ENCODE peak calls at places on chromosome 21, in five cellular contexts. D, P, W, X and C are unnamed samples.

GRCh38 chr21:44279621-44280260 is 5.9 kb upstream of the AIRE start:
- DNase-seq in D (no peak), W (no peak), P (no peak), X (no peak), C (no peak)

GRCh38 chr21:25421327-25422028 is 185.8 kb downstream of the MRPL39 start:
- DNase-seq in W (no peak), D (no peak), X (peak), P (peak), C (peak)

GRCh38 chr21:36120304-36120902 is 14.5 kb upstream of the CBR3 start:
- DNase-seq in W (no peak), X (peak), D (no peak), P (no peak), C (no peak)

GRCh38 chr21:45543371-45543709 is 1.1 kb upstream of the SLC19A1 start:
- DNase-seq in P (no peak), W (no peak), X (no peak), D (no peak), C (peak)

GRCh38 chr21:17828223-17828622 is 9.1 kb upstream of the C21orf91 start:
- DNase-seq in D (no peak), X (no peak), W (no peak), P (no peak), C (no peak)

GRCh38 chr21:32131960-32132359 is 146.9 kb downstream of the MIS18A start:
- DNase-seq in W (no peak), P (no peak), D (no peak), X (peak), C (no peak)

GRCh38 chr21:46425566-46425965 is 33.1 kb upstream of the DIP2A start:
- DNase-seq in W (no peak), X (no peak), P (peak), D (no peak), C (no peak)

GRCh38 chr21:32278518-32279376 is at the start of gene MIS18A:
- DNase-seq in W (peak), D (peak), X (peak), P (peak), C (peak)

GRCh38 chr21:27631471-27631870 is 664.6 kb upstream of the ADAMTS5 start:
- DNase-seq in P (no peak), X (no peak), D (no peak), W (no peak), C (no peak)